ENCODE peak calls at places on chromosomes 1 and 21, in eight cellular contexts. O is HTR-8/SVneo; K is CD8-positive, alpha-beta memory T cell; U is glomerular endothelial cell; Q is kidney tubule cell; W is activated T-cell treated with anti-CD3 and anti-CD28 coated beads for 4 hours; F is DMS153; R is psoas muscle. G is an unnamed sample.

GRCh38 chr1:201011616-201012015 is 11.9 kb downstream of the KIF21B start:
- DNase-seq in O (no peak), K (no peak), U (no peak), Q (no peak), W (no peak), F (no peak), R (no peak), G (no peak)

GRCh38 chr1:37567023-37567422 is 10.3 kb downstream of the DNALI1 start:
- DNase-seq in O (no peak), K (no peak), U (no peak), Q (no peak), W (no peak), F (no peak), R (no peak), G (no peak)

GRCh38 chr21:32283001-32283400 is 4.2 kb upstream of the MIS18A start:
- DNase-seq in O (no peak), K (no peak), U (no peak), Q (no peak), W (no peak), F (no peak), R (no peak), G (no peak)

GRCh38 chr1:225700889-225701465 is 48.1 kb upstream of the ENAH start:
- DNase-seq in O (no peak), K (no peak), U (no peak), Q (no peak), W (no peak), F (no peak), R (no peak), G (no peak)

GRCh38 chr21:46253610-46254124 is 25.1 kb upstream of the LSS start:
- DNase-seq in O (no peak), K (peak), U (no peak), Q (no peak), W (no peak), F (no peak), R (no peak), G (peak)

GRCh38 chr1:51313268-51313852 is 17.0 kb downstream of the TTC39A start:
- DNase-seq in O (no peak), K (no peak), U (no peak), Q (peak), W (no peak), F (no peak), R (no peak), G (no peak)

GRCh38 chr1:55718758-55719671 is 503.9 kb upstream of the USP24 start:
- DNase-seq in O (peak), K (no peak), U (no peak), Q (peak), W (no peak), F (no peak), R (peak), G (no peak)

GRCh38 chr1:110426854-110427253 is 19.4 kb upstream of the LAMTOR5 start:
- DNase-seq in O (no peak), K (no peak), U (no peak), Q (no peak), W (no peak), F (no peak), R (no peak), G (no peak)

GRCh38 chr1:226657788-226658537 is 81.1 kb downstream of the ITPKB start:
- DNase-seq in O (no peak), K (no peak), U (no peak), Q (no peak), W (no peak), F (peak), R (peak), G (no peak)

GRCh38 chr1:226438007-226438406 is 30.1 kb upstream of the PARP1 start:
- DNase-seq in O (no peak), K (no peak), U (no peak), Q (no peak), W (no peak), F (no peak), R (no peak), G (no peak)

GRCh38 chr1:157369808-157370521 is 182.3 kb downstream of the FCRL5 start:
- DNase-seq in O (peak), K (peak), U (peak), Q (peak), W (peak), F (peak), R (no peak), G (peak)

GRCh38 chr1:227937031-227937430 is 10.7 kb downstream of the WNT9A start:
- DNase-seq in O (no peak), K (no peak), U (no peak), Q (no peak), W (no peak), F (no peak), R (peak), G (no peak)

GRCh38 chr1:17060129-17060868 is 6.5 kb upstream of the SDHB start:
- DNase-seq in O (no peak), K (no peak), U (no peak), Q (no peak), W (no peak), F (no peak), R (no peak), G (no peak)

GRCh38 chr1:118659646-118660045 is 328.5 kb downstream of the TBX15 start:
- DNase-seq in O (no peak), K (no peak), U (no peak), Q (no peak), W (no peak), F (no peak), R (no peak), G (no peak)

GRCh38 chr21:40490408-40490807 is 356.6 kb downstream of the DSCAM start:
- DNase-seq in O (no peak), K (no peak), U (no peak), Q (no peak), W (no peak), F (no peak), R (no peak), G (no peak)

GRCh38 chr1:248596615-248597014 is 885 bp downstream of the OR2T10 start:
- DNase-seq in O (peak), K (no peak), U (no peak), Q (peak), W (no peak), F (peak), R (no peak), G (no peak)

GRCh38 chr1:217088521-217089221 is 365.4 kb upstream of the ESRRG start:
- DNase-seq in O (no peak), K (no peak), U (no peak), Q (no peak), W (no peak), F (no peak), R (no peak), G (no peak)

GRCh38 chr1:198290089-198290683 is 133.4 kb downstream of the NEK7 start:
- DNase-seq in O (no peak), K (no peak), U (no peak), Q (no peak), W (no peak), F (no peak), R (no peak), G (no peak)

GRCh38 chr1:204711103-204711946 is 25.8 kb upstream of the LRRN2 start:
- DNase-seq in O (no peak), K (no peak), U (no peak), Q (no peak), W (no peak), F (no peak), R (no peak), G (no peak)

GRCh38 chr1:53661496-53661895 is 77.5 kb downstream of the GLIS1 start:
- DNase-seq in O (no peak), K (no peak), U (no peak), Q (no peak), W (no peak), F (no peak), R (peak), G (no peak)

GRCh38 chr1:172824199-172824598 is 165.3 kb downstream of the FASLG start:
- DNase-seq in O (no peak), K (no peak), U (no peak), Q (no peak), W (no peak), F (no peak), R (no peak), G (no peak)

GRCh38 chr1:204885288-204885711 is 14.6 kb downstream of the NFASC start:
- DNase-seq in O (no peak), K (no peak), U (no peak), Q (no peak), W (no peak), F (no peak), R (no peak), G (no peak)

GRCh38 chr1:216416488-216416887 is 6.8 kb downstream of the USH2A start:
- DNase-seq in O (no peak), K (no peak), U (no peak), Q (no peak), W (no peak), F (no peak), R (no peak), G (no peak)

GRCh38 chr1:171610385-171610784 is 11.7 kb upstream of the MYOCOS start:
- DNase-seq in O (no peak), K (no peak), U (no peak), Q (peak), W (no peak), F (no peak), R (no peak), G (no peak)

GRCh38 chr1:89022167-89022959 is at the start of gene GBP3:
- DNase-seq in O (peak), K (peak), U (no peak), Q (peak), W (no peak), F (peak), R (no peak), G (no peak)

GRCh38 chr1:236089046-236089773 is 24.3 kb upstream of the NID1 start:
- DNase-seq in O (no peak), K (no peak), U (no peak), Q (no peak), W (no peak), F (no peak), R (no peak), G (no peak)

GRCh38 chr1:171434717-171435346 is 50.5 kb upstream of the PRRC2C start:
- DNase-seq in O (peak), K (peak), U (peak), Q (peak), W (no peak), F (peak), R (no peak), G (no peak)

GRCh38 chr1:1041092-1041503 is 21.2 kb downstream of the AGRN start:
- DNase-seq in O (no peak), K (peak), U (no peak), Q (no peak), W (no peak), F (no peak), R (no peak), G (no peak)

GRCh38 chr1:76219589-76219914 is 145.0 kb downstream of the ST6GALNAC3 start:
- DNase-seq in O (no peak), K (no peak), U (no peak), Q (no peak), W (no peak), F (no peak), R (no peak), G (no peak)

GRCh38 chr1:67144696-67145095 is 9.9 kb upstream of the C1orf141 start:
- DNase-seq in O (no peak), K (peak), U (no peak), Q (no peak), W (no peak), F (no peak), R (no peak), G (no peak)

GRCh38 chr1:21022279-21023040 is 154.2 kb downstream of the EIF4G3 start:
- DNase-seq in O (peak), K (no peak), U (peak), Q (peak), W (no peak), F (peak), R (no peak), G (peak)